ENCODE peak calls at places on chromosome 1, in five cellular contexts. Z is tibial artery, Q is fibroblast of the aortic adventitia, V is BE2C, K is cardiac fibroblast. D is an unnamed sample.

GRCh38 chr1:228097333-228098081 is 5.6 kb downstream of the C1orf35 start:
- DNase-seq in Z (peak; percentile 63), Q (no peak), V (no peak), K (no peak), D (no peak)

GRCh38 chr1:6502000-6502891 is 10.8 kb upstream of the PLEKHG5 start:
- DNase-seq in Z (peak; percentile 94), V (peak; percentile 55), Q (peak; percentile 41), K (peak; percentile 48), D (peak; percentile 24)

GRCh38 chr1:87684194-87684593 is 355.5 kb downstream of the LMO4 start:
- DNase-seq in K (peak; percentile 54), Q (peak; percentile 48), Z (no peak), V (no peak), D (peak; percentile 15)

GRCh38 chr1:29981586-29982239 is 741.7 kb downstream of the MATN1 start:
- DNase-seq in Q (no peak), V (no peak), K (no peak), Z (no peak), D (no peak)

GRCh38 chr1:10848109-10848684 is 51.8 kb upstream of the CASZ1 start:
- DNase-seq in K (no peak), V (no peak), Q (no peak), Z (no peak), D (no peak)

GRCh38 chr1:167103236-167103894 is 9.5 kb downstream of the STYXL2 start:
- DNase-seq in K (no peak), Q (no peak), V (no peak), Z (no peak), D (peak; percentile 13)

GRCh38 chr1:162218975-162219374 is 149.5 kb downstream of the NOS1AP start:
- DNase-seq in Q (no peak), Z (no peak), K (no peak), V (no peak), D (no peak)

GRCh38 chr1:5864256-5864655 is 128.0 kb downstream of the NPHP4 start:
- DNase-seq in Z (no peak), V (no peak), Q (no peak), K (no peak), D (no peak)

GRCh38 chr1:76501136-76501535 is 366.1 kb upstream of the ST6GALNAC5 start:
- DNase-seq in K (no peak), Q (no peak), V (no peak), Z (no peak), D (no peak)

GRCh38 chr1:76426606-76427005 is 352.1 kb downstream of the ST6GALNAC3 start:
- DNase-seq in V (no peak), Z (no peak), K (peak; percentile 6), Q (no peak), D (peak; percentile 34)

GRCh38 chr1:180505732-180506335 is 3.5 kb upstream of the ACBD6 start:
- DNase-seq in K (peak; percentile 18), Q (no peak), Z (no peak), V (no peak), D (peak; percentile 63)

GRCh38 chr1:20291621-20292020 is 946 bp downstream of the VWA5B1 start:
- DNase-seq in K (no peak), V (no peak), Q (no peak), Z (no peak), D (no peak)

GRCh38 chr1:208165659-208166058 is 78.5 kb downstream of the PLXNA2 start:
- DNase-seq in V (no peak), Z (peak; percentile 46), K (no peak), Q (peak; percentile 78), D (peak; percentile 91)

GRCh38 chr1:212513586-212513985 is 80.9 kb downstream of the NENF start:
- DNase-seq in K (no peak), Q (no peak), Z (no peak), V (no peak), D (no peak)

GRCh38 chr1:181392613-181393170 is 90.6 kb upstream of the CACNA1E start:
- DNase-seq in V (no peak), Z (no peak), Q (no peak), K (no peak), D (peak; percentile 5)

GRCh38 chr1:195897072-195897471 is 711.2 kb downstream of the KCNT2 start:
- DNase-seq in Z (no peak), Q (no peak), V (peak; percentile 9), K (no peak), D (no peak)

GRCh38 chr1:244860078-244860477 is 4.3 kb downstream of the HNRNPU start:
- DNase-seq in K (no peak), Q (no peak), Z (no peak), V (no peak), D (no peak)

GRCh38 chr1:164265232-164265631 is 293.8 kb upstream of the PBX1 start:
- DNase-seq in Z (no peak), Q (peak; percentile 6), K (no peak), V (no peak), D (peak; percentile 32)

GRCh38 chr1:219279017-219279770 is 105.5 kb downstream of the LYPLAL1 start:
- DNase-seq in Z (no peak), V (no peak), Q (peak; percentile 78), K (peak; percentile 40), D (no peak)

GRCh38 chr1:233959971-233960710 is 55.7 kb downstream of the SLC35F3 start:
- DNase-seq in Q (no peak), Z (no peak), K (no peak), V (no peak), D (no peak)

GRCh38 chr1:240287722-240288121 is 196.0 kb downstream of the FMN2 start:
- DNase-seq in Q (no peak), V (no peak), K (no peak), Z (no peak), D (no peak)

GRCh38 chr1:17877896-17878295 is 122.8 kb downstream of the ACTL8 start:
- DNase-seq in Z (peak; percentile 12), K (no peak), Q (peak; percentile 22), V (no peak), D (peak; percentile 43)

GRCh38 chr1:213284626-213285025 is 233.6 kb downstream of the RPS6KC1 start:
- DNase-seq in V (no peak), Z (no peak), K (peak; percentile 30), Q (peak; percentile 40), D (peak; percentile 57)

GRCh38 chr1:155455588-155456195 is 106.9 kb downstream of the ASH1L start:
- DNase-seq in K (peak; percentile 43), V (peak; percentile 69), Q (peak; percentile 71), Z (no peak), D (peak; percentile 70)

GRCh38 chr1:109228167-109228566 is 14.4 kb downstream of the SARS1 start:
- DNase-seq in V (no peak), Q (no peak), Z (no peak), K (no peak), D (no peak)